ENCODE peak calls at places on chromosomes 16 and 17, in four cellular contexts. A is RWPE1, O is Karpas-422, S is coronary artery. R is an unnamed sample.

GRCh38 chr17:77611791-77612466 is 346.6 kb upstream of the TNRC6C start:
- DNase-seq in S (peak; percentile 38), A (no peak), O (no peak), R (no peak)

GRCh38 chr17:31155208-31155810 is 60.5 kb downstream of the NF1 start:
- DNase-seq in A (no peak), S (no peak), O (no peak), R (no peak)

GRCh38 chr16:88430185-88430523 is 22.9 kb upstream of the ZFPM1 start:
- DNase-seq in O (no peak), A (no peak), S (no peak), R (no peak)

GRCh38 chr17:4326112-4326511 is 40.4 kb downstream of the UBE2G1 start:
- DNase-seq in S (no peak), A (no peak), O (no peak), R (no peak)

GRCh38 chr16:66275795-66276428 is 90.6 kb upstream of the CDH5 start:
- DNase-seq in O (peak; percentile 69), A (peak; percentile 25), S (peak; percentile 59), R (peak; percentile 66)

GRCh38 chr17:3770471-3770870 is 30.5 kb downstream of the ITGAE start:
- DNase-seq in S (no peak), O (no peak), A (no peak), R (no peak)

GRCh38 chr17:76473541-76473985 is 6.2 kb downstream of the AANAT start:
- DNase-seq in S (peak; percentile 70), A (no peak), O (no peak), R (no peak)

GRCh38 chr16:83581082-83581481 is 226.7 kb upstream of the HSBP1 start:
- DNase-seq in S (no peak), A (no peak), O (no peak), R (no peak)

GRCh38 chr17:27236710-27237315 is 57.1 kb upstream of the WSB1 start:
- DNase-seq in A (peak; percentile 62), S (no peak), O (peak; percentile 92), R (no peak)

GRCh38 chr16:88454315-88455057 is 1.4 kb downstream of the ZFPM1 start:
- DNase-seq in O (no peak), S (no peak), A (peak; percentile 30), R (no peak)

GRCh38 chr17:57902117-57902799 is 52.4 kb upstream of the MRPS23 start:
- DNase-seq in S (no peak), O (no peak), A (no peak), R (no peak)

GRCh38 chr17:14316131-14316854 is 15.4 kb downstream of the HS3ST3B1 start:
- DNase-seq in S (no peak), O (no peak), A (no peak), R (no peak)

GRCh38 chr17:61065263-61065773 is 334.3 kb upstream of the TBX2 start:
- DNase-seq in S (no peak), O (no peak), A (no peak), R (no peak)

GRCh38 chr16:22926105-22926751 is 112.3 kb downstream of the HS3ST2 start:
- DNase-seq in S (no peak), O (no peak), A (no peak), R (no peak)

GRCh38 chr16:73028263-73028662 is 19.7 kb downstream of the ZFHX3 start:
- DNase-seq in O (no peak), A (no peak), S (peak; percentile 59), R (no peak)

GRCh38 chr16:78045865-78046581 is 23.7 kb downstream of the CLEC3A start:
- DNase-seq in O (no peak), S (peak; percentile 78), A (peak; percentile 32), R (no peak)

GRCh38 chr17:1006054-1006453 is 9.1 kb downstream of the TIMM22 start:
- DNase-seq in A (no peak), S (peak; percentile 77), O (no peak), R (no peak)

GRCh38 chr17:77375917-77376651 is 235.3 kb downstream of the SEC14L1 start:
- DNase-seq in S (no peak), O (no peak), A (no peak), R (no peak)

GRCh38 chr16:66357523-66357928 is 9.0 kb upstream of the CDH5 start:
- DNase-seq in A (peak; percentile 74), O (peak; percentile 58), S (no peak), R (no peak)

GRCh38 chr17:4559851-4560820 is at the start of gene GGT6:
- DNase-seq in S (no peak), O (no peak), A (no peak), R (no peak)

GRCh38 chr16:26316683-26317464 is 625.1 kb downstream of the HS3ST4 start:
- DNase-seq in S (no peak), A (no peak), O (no peak), R (no peak)

GRCh38 chr16:71467810-71468209 is 5.8 kb upstream of the ZNF23 start:
- DNase-seq in A (peak; percentile 75), S (no peak), O (peak; percentile 76), R (no peak)

GRCh38 chr17:50046667-50047066 is 9.2 kb upstream of the ITGA3 start:
- DNase-seq in S (no peak), O (no peak), A (no peak), R (no peak)

GRCh38 chr17:1627219-1627986 is 1.2 kb downstream of the SLC43A2 start:
- DNase-seq in O (peak; percentile 90), A (no peak), S (peak; percentile 76), R (no peak)

GRCh38 chr17:70408768-70409167 is 239.4 kb downstream of the KCNJ2 start:
- DNase-seq in S (no peak), A (no peak), O (no peak), R (no peak)

GRCh38 chr16:82954224-82954929 is 327.6 kb downstream of the CDH13 start:
- DNase-seq in O (peak; percentile 55), S (no peak), A (no peak), R (no peak)

GRCh38 chr17:35765086-35765710 is 4.5 kb downstream of the C17orf50 start:
- DNase-seq in O (no peak), S (no peak), A (no peak), R (no peak)
- H3K27ac ChIP-seq in O (no peak overlapping the region), S (peak overlapping the region; percentile 57), A (peak overlapping the region; percentile 37), R (no peak overlapping the region)

GRCh38 chr16:5056347-5056746 is 9.4 kb downstream of the C16orf89 start:
- DNase-seq in O (peak; percentile 84), A (no peak), S (no peak), R (no peak)

GRCh38 chr16:5054876-5055865 is 10.6 kb downstream of the C16orf89 start:
- DNase-seq in S (no peak), A (no peak), O (no peak), R (no peak)

GRCh38 chr16:5059386-5060072 is 6.2 kb downstream of the C16orf89 start:
- DNase-seq in S (no peak), O (no peak), A (no peak), R (no peak)

GRCh38 chr16:5060073-5060641 is 5.6 kb downstream of the C16orf89 start:
- DNase-seq in A (no peak), O (no peak), S (no peak), R (no peak)

GRCh38 chr16:5058476-5058875 is 7.3 kb downstream of the C16orf89 start:
- DNase-seq in A (no peak), S (no peak), O (no peak), R (no peak)
- H3K27ac ChIP-seq in A (no peak overlapping the region), S (no peak overlapping the region), O (no peak overlapping the region), R (no peak overlapping the region)

GRCh38 chr16:3092501-3092991 is 6.5 kb downstream of the ZSCAN10 start:
- DNase-seq in S (no peak), A (no peak), O (peak; percentile 14), R (no peak)
- H3K27ac ChIP-seq in S (no peak overlapping the region), A (no peak overlapping the region), O (no peak overlapping the region), R (no peak overlapping the region)

DNA sequence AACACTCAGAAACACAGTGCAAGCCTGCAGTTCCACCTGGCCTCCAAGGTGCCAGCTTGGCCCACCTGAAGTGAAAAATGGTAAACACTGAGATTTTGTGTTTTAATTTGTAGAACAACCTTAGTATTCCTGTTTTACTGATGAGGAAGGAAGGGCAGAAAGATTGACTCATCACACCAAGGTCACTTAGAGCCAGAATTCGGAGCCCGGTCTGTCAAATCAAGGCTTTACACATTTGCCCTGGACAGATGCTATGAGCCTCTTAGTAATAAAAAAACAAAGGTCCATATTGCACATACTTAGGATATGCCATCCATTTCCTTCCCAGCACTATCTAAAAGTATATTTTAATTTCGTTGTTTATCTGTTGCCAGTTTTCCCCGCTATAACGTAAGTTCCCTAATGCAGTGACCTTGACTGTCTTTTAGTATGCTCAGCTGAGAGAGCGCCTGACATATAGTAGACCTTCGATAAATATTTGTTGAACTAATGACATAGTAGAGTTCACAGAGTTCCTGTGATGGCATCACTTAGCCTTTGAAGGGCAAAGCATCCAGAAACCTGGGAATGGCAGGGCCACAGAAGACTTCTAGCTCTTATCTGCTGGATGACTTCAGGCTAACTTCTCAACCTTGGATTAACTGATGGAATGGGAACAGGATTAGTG is 7.2 kb upstream of the TBKBP1 start:
- DNase-seq in A (no peak), S (no peak), O (no peak), R (no peak)
- H3K27ac ChIP-seq in A (no peak overlapping the region), S (no peak overlapping the region), O (no peak overlapping the region), R (peak overlapping the region; percentile 67)

DNA sequence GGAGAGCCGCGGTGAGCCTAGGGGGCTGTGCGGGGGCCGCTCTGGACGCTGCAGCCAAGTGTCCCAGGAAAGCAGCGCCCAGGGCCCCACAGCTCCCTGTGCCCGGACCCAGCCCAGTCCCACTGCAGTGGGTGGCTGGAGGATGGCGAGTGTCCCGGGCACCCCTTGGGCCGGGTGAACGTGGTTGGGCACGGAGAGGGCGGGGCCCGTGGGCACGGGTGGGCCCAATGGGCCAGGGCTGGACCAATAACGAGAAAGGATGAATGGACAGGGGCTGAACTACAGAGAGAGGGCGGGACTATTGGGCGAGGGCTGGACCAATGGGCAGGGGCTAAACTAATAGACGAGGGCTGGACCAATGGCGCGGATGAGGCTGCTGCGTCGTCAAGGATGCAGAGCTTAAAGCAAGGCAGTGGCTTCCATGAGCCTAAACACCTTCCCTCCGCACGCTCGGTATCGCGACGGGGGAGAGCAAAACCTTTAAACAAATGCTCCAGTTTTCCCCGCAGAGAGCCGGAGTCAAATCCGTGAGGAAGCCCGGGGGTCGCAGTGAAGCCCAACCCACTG is 472 bp upstream of the FLYWCH2 start:
- DNase-seq in A (peak; percentile 97), S (peak; percentile 99), O (peak; percentile 99), R (peak; percentile 96)
- H3K27ac ChIP-seq in A (peak overlapping the region; percentile 90), S (peak overlapping the region; percentile 92), O (peak overlapping the region; percentile 51), R (peak overlapping the region; percentile 63)

GRCh38 chr16:18783430-18784341 is 6.4 kb downstream of the RPS15A start:
- DNase-seq in O (peak; percentile 24), S (no peak), A (no peak), R (no peak)

GRCh38 chr16:18784917-18785623 is 5.1 kb downstream of the RPS15A start:
- DNase-seq in S (no peak), A (no peak), O (no peak), R (no peak)

GRCh38 chr16:18782697-18783429 is 7.3 kb downstream of the RPS15A start:
- DNase-seq in O (peak; percentile 43), A (no peak), S (no peak), R (no peak)
- H3K27ac ChIP-seq in O (no peak overlapping the region), A (no peak overlapping the region), S (no peak overlapping the region), R (no peak overlapping the region)

GRCh38 chr17:33154869-33155455 is 138.1 kb downstream of the ASIC2 start:
- DNase-seq in A (no peak), O (no peak), S (no peak), R (no peak)
- H3K27ac ChIP-seq in A (no peak overlapping the region), O (no peak overlapping the region), S (no peak overlapping the region), R (no peak overlapping the region)

GRCh38 chr16:31073073-31073822 is 792 bp downstream of the ZNF668 start:
- DNase-seq in S (peak; percentile 92), O (peak; percentile 95), A (peak; percentile 92), R (peak; percentile 56)
- H3K27ac ChIP-seq in S (peak overlapping the region; percentile 95), O (peak overlapping the region; percentile 80), A (peak overlapping the region; percentile 93), R (peak overlapping the region; percentile 90)

GRCh38 chr16:11354733-11355574 is 9.7 kb downstream of the RMI2 start:
- DNase-seq in O (peak; percentile 76), A (no peak), S (no peak), R (no peak)
- H3K27ac ChIP-seq in O (peak overlapping the region; percentile 52), A (no peak overlapping the region), S (no peak overlapping the region), R (no peak overlapping the region)

R was measured in epithelial cell of prostate.